ENCODE peak calls at places on chromosome 13, in ten cellular contexts. J, N, H, T, V, D, G, L, K and I are unnamed samples.

GRCh38 chr13:76845865-76846264 is 40.3 kb downstream of the KCTD12 start:
- DNase-seq in J (no peak), N (no peak), H (no peak), T (no peak), V (no peak), D (no peak), G (no peak), L (no peak), K (no peak), I (no peak)

GRCh38 chr13:79710376-79710775 is 229.4 kb downstream of the NDFIP2 start:
- DNase-seq in J (no peak), N (no peak), H (no peak), T (peak), V (no peak), D (no peak), G (no peak), L (peak), K (no peak), I (no peak)

GRCh38 chr13:112576191-112576590 is 11.8 kb downstream of the TUBGCP3 start:
- DNase-seq in J (no peak), N (no peak), H (no peak), T (no peak), V (no peak), D (no peak), G (no peak), L (no peak), K (no peak), I (no peak)

GRCh38 chr13:112446347-112446861 is 70.2 kb downstream of the SPACA7 start:
- DNase-seq in J (no peak), N (no peak), H (no peak), T (no peak), V (no peak), D (no peak), G (no peak), L (no peak), K (no peak), I (peak)

GRCh38 chr13:22828081-22828480 is 352.7 kb upstream of the SGCG start:
- DNase-seq in J (no peak), N (no peak), H (no peak), T (peak), V (peak), D (no peak), G (no peak), L (no peak), K (no peak), I (no peak)

GRCh38 chr13:88257706-88258105 is 586.5 kb downstream of the SLITRK5 start:
- DNase-seq in J (no peak), N (no peak), H (no peak), T (no peak), V (no peak), D (no peak), G (no peak), L (no peak), K (no peak), I (no peak)

GRCh38 chr13:24135674-24136300 is 24.7 kb upstream of the SPATA13 start:
- DNase-seq in J (no peak), N (no peak), H (no peak), T (peak), V (peak), D (no peak), G (no peak), L (peak), K (no peak), I (no peak)

GRCh38 chr13:90068658-90069057 is 1278.8 kb upstream of the MIR17HG start:
- DNase-seq in J (no peak), N (no peak), H (no peak), T (no peak), V (no peak), D (no peak), G (no peak), L (no peak), K (no peak), I (no peak)

GRCh38 chr13:70386919-70387318 is 278.7 kb upstream of the KLHL1 start:
- DNase-seq in J (no peak), N (no peak), H (peak), T (no peak), V (no peak), D (no peak), G (no peak), L (no peak), K (no peak), I (no peak)

GRCh38 chr13:74710006-74710405 is 575.8 kb upstream of the KLF12 start:
- DNase-seq in J (no peak), N (no peak), H (no peak), T (peak), V (peak), D (no peak), G (no peak), L (peak), K (no peak), I (no peak)

GRCh38 chr13:59444210-59444857 is 719.4 kb downstream of the DIAPH3 start:
- DNase-seq in J (no peak), N (no peak), H (no peak), T (peak), V (no peak), D (no peak), G (no peak), L (no peak), K (no peak), I (no peak)

GRCh38 chr13:40187836-40188591 is 478.4 kb downstream of the FOXO1 start:
- DNase-seq in J (peak), N (no peak), H (peak), T (peak), V (no peak), D (no peak), G (no peak), L (no peak), K (peak), I (no peak)

GRCh38 chr13:26508885-26509284 is 48.6 kb upstream of the WASF3 start:
- DNase-seq in J (no peak), N (no peak), H (no peak), T (peak), V (peak), D (no peak), G (no peak), L (peak), K (peak), I (no peak)

GRCh38 chr13:23512762-23513395 is 57.3 kb upstream of the TNFRSF19 start:
- DNase-seq in J (no peak), N (no peak), H (peak), T (no peak), V (no peak), D (no peak), G (no peak), L (no peak), K (no peak), I (no peak)

GRCh38 chr13:112752711-112753541 is 63.1 kb downstream of the ATP11A start:
- DNase-seq in J (no peak), N (no peak), H (no peak), T (peak), V (no peak), D (no peak), G (peak), L (no peak), K (no peak), I (no peak)

GRCh38 chr13:29817604-29818378 is 32.6 kb downstream of the UBL3 start:
- DNase-seq in J (no peak), N (no peak), H (no peak), T (peak), V (peak), D (no peak), G (no peak), L (no peak), K (no peak), I (no peak)

GRCh38 chr13:53206455-53206854 is 177.8 kb downstream of the OLFM4 start:
- DNase-seq in J (no peak), N (peak), H (peak), T (no peak), V (no peak), D (no peak), G (no peak), L (no peak), K (no peak), I (no peak)

GRCh38 chr13:26618726-26619125 is 61.2 kb downstream of the WASF3 start:
- DNase-seq in J (no peak), N (no peak), H (no peak), T (peak), V (no peak), D (no peak), G (no peak), L (peak), K (no peak), I (no peak)

GRCh38 chr13:68727165-68727564 is 1380.5 kb upstream of the ATXN8OS start:
- DNase-seq in J (no peak), N (no peak), H (no peak), T (peak), V (peak), D (no peak), G (no peak), L (no peak), K (no peak), I (no peak)

GRCh38 chr13:35723820-35724219 is 247.3 kb upstream of the MAB21L1 start:
- DNase-seq in J (no peak), N (peak), H (no peak), T (peak), V (peak), D (no peak), G (no peak), L (peak), K (no peak), I (no peak)

GRCh38 chr13:102556806-102557205 is 40.0 kb upstream of the TPP2 start:
- DNase-seq in J (no peak), N (no peak), H (no peak), T (no peak), V (no peak), D (no peak), G (no peak), L (no peak), K (no peak), I (no peak)

GRCh38 chr13:73061478-73062275 is 2.9 kb downstream of the KLF5 start:
- DNase-seq in J (no peak), N (peak), H (peak), T (no peak), V (no peak), D (no peak), G (no peak), L (no peak), K (no peak), I (no peak)

GRCh38 chr13:112065867-112066623 is 904 bp upstream of the SOX1 start:
- DNase-seq in J (no peak), N (no peak), H (peak), T (no peak), V (no peak), D (peak), G (no peak), L (no peak), K (no peak), I (no peak)

GRCh38 chr13:41762796-41763195 is 198.1 kb downstream of the VWA8 start:
- DNase-seq in J (no peak), N (no peak), H (no peak), T (no peak), V (no peak), D (no peak), G (no peak), L (no peak), K (no peak), I (no peak)

GRCh38 chr13:105220063-105220462 is 1315.4 kb downstream of the EFNB2 start:
- DNase-seq in J (no peak), N (no peak), H (no peak), T (peak), V (peak), D (no peak), G (no peak), L (peak), K (no peak), I (no peak)

GRCh38 chr13:30615851-30616311 is 1.8 kb upstream of the USPL1 start:
- DNase-seq in J (no peak), N (no peak), H (no peak), T (peak), V (peak), D (no peak), G (no peak), L (peak), K (no peak), I (no peak)

GRCh38 chr13:93226623-93227279 is at the start of gene GPC6:
- DNase-seq in J (no peak), N (peak), H (peak), T (peak), V (peak), D (peak), G (no peak), L (peak), K (no peak), I (peak)

GRCh38 chr13:113937497-113938140 is 36.3 kb downstream of the C13orf46 start:
- DNase-seq in J (no peak), N (no peak), H (no peak), T (no peak), V (no peak), D (no peak), G (no peak), L (no peak), K (no peak), I (no peak)

GRCh38 chr13:111561091-111561778 is 240.8 kb downstream of the TEX29 start:
- DNase-seq in J (no peak), N (no peak), H (no peak), T (no peak), V (no peak), D (no peak), G (peak), L (no peak), K (no peak), I (no peak)

GRCh38 chr13:102128216-102128800 is 273.5 kb downstream of the FGF14 start:
- DNase-seq in J (no peak), N (peak), H (no peak), T (peak), V (peak), D (no peak), G (no peak), L (no peak), K (no peak), I (no peak)

GRCh38 chr13:28355822-28356371 is 139.0 kb downstream of the FLT1 start:
- DNase-seq in J (no peak), N (peak), H (no peak), T (peak), V (peak), D (no peak), G (no peak), L (peak), K (no peak), I (no peak)

GRCh38 chr13:30565658-30566057 is 52.1 kb upstream of the USPL1 start:
- DNase-seq in J (no peak), N (no peak), H (no peak), T (peak), V (no peak), D (no peak), G (no peak), L (no peak), K (no peak), I (no peak)

GRCh38 chr13:113647351-113648217 is 10.4 kb downstream of the ATP4B start:
- DNase-seq in J (no peak), N (no peak), H (no peak), T (peak), V (no peak), D (no peak), G (peak), L (peak), K (no peak), I (peak)

GRCh38 chr13:28349901-28350654 is 144.8 kb downstream of the FLT1 start:
- DNase-seq in J (no peak), N (peak), H (no peak), T (no peak), V (no peak), D (no peak), G (no peak), L (no peak), K (no peak), I (no peak)

GRCh38 chr13:32381539-32381938 is 46.4 kb downstream of the N4BP2L1 start:
- DNase-seq in J (peak), N (peak), H (peak), T (peak), V (peak), D (peak), G (no peak), L (peak), K (no peak), I (no peak)

GRCh38 chr13:39729161-39729560 is 73.7 kb downstream of the COG6 start:
- DNase-seq in J (no peak), N (no peak), H (no peak), T (peak), V (peak), D (no peak), G (no peak), L (peak), K (no peak), I (no peak)

GRCh38 chr13:30616927-30617314 is 799 bp upstream of the USPL1 start:
- DNase-seq in J (no peak), N (peak), H (peak), T (peak), V (peak), D (peak), G (no peak), L (peak), K (peak), I (peak)

GRCh38 chr13:32650705-32651311 is 64.6 kb downstream of the PDS5B start:
- DNase-seq in J (peak), N (peak), H (peak), T (peak), V (peak), D (peak), G (no peak), L (peak), K (peak), I (no peak)

GRCh38 chr13:50071399-50071798 is 56.2 kb downstream of the KCNRG start:
- DNase-seq in J (no peak), N (peak), H (no peak), T (no peak), V (no peak), D (no peak), G (no peak), L (no peak), K (no peak), I (no peak)

GRCh38 chr13:50075619-50076097 is 60.4 kb downstream of the KCNRG start:
- DNase-seq in J (no peak), N (no peak), H (no peak), T (no peak), V (no peak), D (no peak), G (no peak), L (no peak), K (no peak), I (no peak)

GRCh38 chr13:50074843-50075242 is 59.6 kb downstream of the KCNRG start:
- DNase-seq in J (no peak), N (no peak), H (no peak), T (no peak), V (no peak), D (no peak), G (no peak), L (no peak), K (no peak), I (no peak)

GRCh38 chr13:50072676-50073075 is 57.4 kb downstream of the KCNRG start:
- DNase-seq in J (no peak), N (no peak), H (no peak), T (no peak), V (no peak), D (no peak), G (no peak), L (no peak), K (no peak), I (no peak)

DNA sequence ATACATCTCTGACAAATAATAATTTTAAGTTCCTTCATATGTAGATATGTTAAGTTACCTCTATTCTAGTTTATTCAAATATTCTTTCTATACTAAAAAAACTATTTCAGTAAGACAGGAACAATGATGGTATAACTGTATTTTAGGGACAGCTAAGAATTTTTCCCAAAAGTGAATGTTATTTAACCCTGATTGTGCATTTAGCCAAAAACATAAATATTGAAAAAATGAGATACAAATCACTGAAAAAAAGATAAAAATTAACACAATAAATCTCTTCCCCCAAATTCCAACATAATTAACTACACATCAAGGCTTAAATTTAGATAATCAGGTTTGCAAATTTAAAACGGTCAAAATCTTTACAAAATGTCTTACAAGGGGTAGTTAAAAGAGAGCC is 58.1 kb downstream of the KCNRG start:
- DNase-seq in J (no peak), N (no peak), H (no peak), T (no peak), V (no peak), D (no peak), G (no peak), L (no peak), K (no peak), I (no peak)
- H3K27ac ChIP-seq in J (no peak), N (no peak), H (no peak), T (no peak), V (peak), D (no peak), G (no peak), L (no peak), K (no peak), I (no peak)

GRCh38 chr13:21522847-21523246 is 63.7 kb upstream of the ZDHHC20 start:
- DNase-seq in J (no peak), N (no peak), H (no peak), T (no peak), V (no peak), D (no peak), G (no peak), L (no peak), K (no peak), I (no peak)

GRCh38 chr13:21517576-21517975 is 58.5 kb upstream of the ZDHHC20 start:
- DNase-seq in J (no peak), N (no peak), H (no peak), T (no peak), V (no peak), D (no peak), G (peak), L (no peak), K (no peak), I (no peak)

GRCh38 chr13:21522130-21522529 is 63.0 kb upstream of the ZDHHC20 start:
- DNase-seq in J (no peak), N (no peak), H (no peak), T (no peak), V (no peak), D (no peak), G (no peak), L (no peak), K (no peak), I (no peak)

GRCh38 chr13:21516806-21517205 is 57.7 kb upstream of the ZDHHC20 start:
- DNase-seq in J (no peak), N (no peak), H (no peak), T (no peak), V (no peak), D (no peak), G (no peak), L (no peak), K (no peak), I (no peak)

GRCh38 chr13:21518617-21519144 is 59.6 kb upstream of the ZDHHC20 start:
- DNase-seq in J (no peak), N (no peak), H (no peak), T (no peak), V (no peak), D (no peak), G (no peak), L (no peak), K (no peak), I (no peak)
- H3K27ac ChIP-seq in J (no peak), N (no peak), H (no peak), T (no peak), V (no peak), D (no peak), G (peak), L (no peak), K (no peak), I (no peak)

GRCh38 chr13:97211986-97212385 is 10.1 kb upstream of the MBNL2 start:
- DNase-seq in J (no peak), N (no peak), H (no peak), T (no peak), V (no peak), D (no peak), G (no peak), L (peak), K (no peak), I (no peak)

GRCh38 chr13:97214921-97215320 is 7.2 kb upstream of the MBNL2 start:
- DNase-seq in J (no peak), N (no peak), H (no peak), T (no peak), V (no peak), D (no peak), G (no peak), L (no peak), K (no peak), I (no peak)

GRCh38 chr13:97215325-97215724 is 6.8 kb upstream of the MBNL2 start:
- DNase-seq in J (no peak), N (no peak), H (no peak), T (no peak), V (no peak), D (no peak), G (no peak), L (no peak), K (no peak), I (no peak)

GRCh38 chr13:97211357-97211756 is 10.8 kb upstream of the MBNL2 start:
- DNase-seq in J (no peak), N (peak), H (no peak), T (peak), V (peak), D (no peak), G (no peak), L (no peak), K (no peak), I (no peak)

GRCh38 chr13:97212540-97213146 is 9.5 kb upstream of the MBNL2 start:
- DNase-seq in J (no peak), N (peak), H (peak), T (no peak), V (peak), D (no peak), G (no peak), L (peak), K (no peak), I (no peak)
- H3K27ac ChIP-seq in J (no peak), N (no peak), H (no peak), T (no peak), V (no peak), D (no peak), G (no peak), L (no peak), K (no peak), I (no peak)

GRCh38 chr13:44575741-44576395 is at the start of gene TSC22D1:
- DNase-seq in J (peak), N (peak), H (peak), T (peak), V (peak), D (peak), G (peak), L (peak), K (peak), I (peak)

GRCh38 chr13:44573071-44573470 is 3.1 kb downstream of the TSC22D1 start:
- DNase-seq in J (no peak), N (peak), H (peak), T (peak), V (no peak), D (peak), G (no peak), L (no peak), K (no peak), I (no peak)

GRCh38 chr13:44573790-44574465 is 2.2 kb downstream of the TSC22D1 start:
- DNase-seq in J (no peak), N (peak), H (peak), T (peak), V (peak), D (peak), G (no peak), L (peak), K (no peak), I (no peak)

GRCh38 chr13:44575035-44575434 is 1.1 kb downstream of the TSC22D1 start:
- DNase-seq in J (no peak), N (no peak), H (no peak), T (no peak), V (no peak), D (no peak), G (no peak), L (no peak), K (no peak), I (no peak)

DNA sequence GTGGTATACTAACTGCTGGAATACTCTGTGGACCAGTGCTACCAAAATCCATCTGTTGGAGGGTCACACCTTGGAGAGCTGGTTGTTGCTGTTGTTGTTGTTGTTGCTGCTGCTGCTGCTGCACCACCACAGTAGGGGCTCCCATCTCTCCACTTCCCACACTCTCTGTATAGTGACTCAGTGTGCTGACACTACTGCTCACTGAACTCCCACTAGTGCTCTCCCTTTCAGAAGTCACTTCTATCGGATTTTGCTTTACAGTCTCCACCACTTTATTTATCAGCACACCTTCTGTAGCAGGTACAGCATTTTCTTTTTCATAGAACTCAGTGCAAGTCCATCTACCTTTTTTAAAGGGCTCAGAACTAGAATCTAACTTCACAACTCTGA is 1.7 kb downstream of the TSC22D1 start:
- DNase-seq in J (no peak), N (no peak), H (no peak), T (no peak), V (peak), D (peak), G (no peak), L (no peak), K (no peak), I (no peak)
- H3K27ac ChIP-seq in J (no peak), N (no peak), H (no peak), T (no peak), V (no peak), D (no peak), G (no peak), L (no peak), K (no peak), I (no peak)